ENCODE peak calls at places on chromosomes 6 and 20, in five cellular contexts. S is H9, U is neuronal stem cell, N is mesenchymal stem cell, D is trophoblast cell. I is an unnamed sample.

GRCh38 chr6:157908369-157909281 is 73.0 kb upstream of the SYNJ2 start:
- DNase-seq in S (no peak), U (no peak), N (no peak), D (no peak), I (no peak)

GRCh38 chr6:28589234-28589951 is 63.7 kb downstream of the GPX5 start:
- DNase-seq in S (peak; percentile 93), U (peak; percentile 67), N (peak; percentile 92), D (peak; percentile 38), I (peak; percentile 95)

GRCh38 chr6:167031082-167031709 is 32.0 kb downstream of the CEP43 start:
- DNase-seq in S (no peak), U (no peak), N (no peak), D (no peak), I (no peak)

GRCh38 chr20:5150226-5151076 is 23.6 kb downstream of the CDS2 start:
- DNase-seq in S (no peak), U (no peak), N (no peak), D (no peak), I (no peak)

GRCh38 chr6:117266948-117267347 is 1.6 kb downstream of the VGLL2 start:
- DNase-seq in S (no peak), U (no peak), N (no peak), D (no peak), I (no peak)

GRCh38 chr20:43840382-43841070 is 74.1 kb upstream of the TOX2 start:
- DNase-seq in S (peak; percentile 68), U (peak; percentile 11), N (peak; percentile 25), D (no peak), I (peak; percentile 21)

GRCh38 chr6:106187424-106187982 is 101.4 kb downstream of the PRDM1 start:
- DNase-seq in S (no peak), U (no peak), N (no peak), D (no peak), I (no peak)

GRCh38 chr20:46139908-46140482 is 21.9 kb downstream of the CD40 start:
- DNase-seq in S (no peak), U (no peak), N (no peak), D (no peak), I (no peak)

GRCh38 chr20:4893709-4894108 is 107.6 kb downstream of the SLC23A2 start:
- DNase-seq in S (no peak), U (no peak), N (no peak), D (no peak), I (no peak)

GRCh38 chr6:28488916-28489365 is 26.7 kb downstream of the GPX6 start:
- DNase-seq in S (no peak), U (peak; percentile 57), N (peak; percentile 75), D (no peak), I (peak; percentile 33)

GRCh38 chr6:111888928-111889696 is 15.9 kb upstream of the FYN start:
- DNase-seq in S (peak; percentile 88), U (peak; percentile 66), N (peak; percentile 41), D (no peak), I (no peak)

GRCh38 chr6:168901076-168901475 is 352.6 kb downstream of the THBS2 start:
- DNase-seq in S (no peak), U (no peak), N (no peak), D (no peak), I (no peak)

GRCh38 chr6:392441-393390 is 1.2 kb downstream of the IRF4 start:
- DNase-seq in S (no peak), U (peak; percentile 29), N (no peak), D (no peak), I (no peak)

GRCh38 chr6:1595271-1596087 is 14.2 kb upstream of the FOXC1 start:
- DNase-seq in S (no peak), U (no peak), N (no peak), D (no peak), I (no peak)

GRCh38 chr6:1770435-1770843 is 160.7 kb downstream of the FOXC1 start:
- DNase-seq in S (no peak), U (no peak), N (no peak), D (no peak), I (no peak)

GRCh38 chr6:7086488-7086887 is 21.3 kb upstream of the RREB1 start:
- DNase-seq in S (no peak), U (no peak), N (peak; percentile 52), D (no peak), I (no peak)

GRCh38 chr20:32158943-32159660 is 48.4 kb downstream of the PLAGL2 start:
- DNase-seq in S (no peak), U (no peak), N (no peak), D (no peak), I (no peak)
- H2BK12ac ChIP-seq in S (no peak overlapping the region), U (no peak overlapping the region), N (no peak overlapping the region), D (no peak overlapping the region), I (no peak overlapping the region)

DNA sequence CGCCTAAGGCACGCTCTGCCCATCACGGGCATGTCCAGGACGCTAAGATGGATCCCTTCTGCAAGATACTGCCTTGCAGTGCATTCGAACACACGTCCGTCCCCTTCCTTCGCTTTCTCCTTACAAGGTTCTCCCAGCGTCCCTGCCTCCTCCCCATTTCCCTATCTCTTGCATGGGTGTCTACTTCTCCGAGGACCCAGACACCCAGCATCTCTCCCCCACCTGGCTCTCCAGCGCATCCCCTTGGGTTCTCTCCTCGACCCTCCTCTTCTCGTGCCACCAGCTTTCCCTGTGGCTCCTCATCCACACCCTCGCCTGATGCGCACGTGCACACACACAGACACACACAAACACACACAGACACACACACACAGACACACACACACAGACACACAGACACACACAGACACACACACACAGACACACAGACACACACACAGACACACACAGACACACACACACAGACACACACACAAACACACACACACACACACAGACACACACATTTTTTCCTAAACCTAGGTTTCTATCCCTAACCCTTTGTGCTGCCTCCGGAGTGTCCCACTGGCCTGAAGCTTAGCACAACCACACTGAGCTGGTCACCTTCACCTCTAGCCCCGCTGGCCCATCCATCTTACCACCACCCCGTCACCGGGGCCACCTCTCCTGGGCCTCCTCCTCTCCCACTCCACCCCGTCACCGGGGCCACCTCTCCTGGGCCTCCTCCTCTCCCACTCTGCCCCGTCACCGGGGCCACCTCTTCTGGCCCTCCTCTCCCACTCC is 31.9 kb downstream of the ANKRD60 start:
- DNase-seq in S (no peak), U (no peak), N (no peak), D (no peak), I (no peak)
- H4K8ac ChIP-seq in S (no peak overlapping the region), U (no peak overlapping the region), N (no peak overlapping the region), D (no peak overlapping the region), I (peak overlapping the region; percentile 57)

DNA sequence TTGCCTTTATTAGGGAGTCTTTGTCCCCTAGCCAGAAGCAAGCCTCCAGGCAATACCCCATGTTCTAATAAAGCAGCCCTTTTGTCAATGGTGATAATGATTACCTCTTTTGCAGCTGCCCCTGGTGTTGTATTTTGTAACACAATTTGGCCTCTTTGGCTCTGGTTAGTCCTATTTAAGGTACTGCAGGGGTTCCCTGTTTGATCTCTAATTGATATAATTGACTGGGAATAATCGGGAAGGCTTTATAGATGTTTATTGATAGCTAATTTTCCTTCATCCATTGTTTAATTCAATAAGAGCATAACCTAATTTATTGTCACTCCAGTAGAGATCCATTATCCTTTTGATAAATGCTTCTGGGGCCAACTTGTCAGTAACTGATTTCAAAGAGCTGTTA is 537.2 kb downstream of the PKHD1 start:
- DNase-seq in S (no peak), U (peak; percentile 6), N (no peak), D (no peak), I (no peak)
- H2BK12ac ChIP-seq in S (no peak overlapping the region), U (no peak overlapping the region), N (no peak overlapping the region), D (no peak overlapping the region), I (no peak overlapping the region)

DNA sequence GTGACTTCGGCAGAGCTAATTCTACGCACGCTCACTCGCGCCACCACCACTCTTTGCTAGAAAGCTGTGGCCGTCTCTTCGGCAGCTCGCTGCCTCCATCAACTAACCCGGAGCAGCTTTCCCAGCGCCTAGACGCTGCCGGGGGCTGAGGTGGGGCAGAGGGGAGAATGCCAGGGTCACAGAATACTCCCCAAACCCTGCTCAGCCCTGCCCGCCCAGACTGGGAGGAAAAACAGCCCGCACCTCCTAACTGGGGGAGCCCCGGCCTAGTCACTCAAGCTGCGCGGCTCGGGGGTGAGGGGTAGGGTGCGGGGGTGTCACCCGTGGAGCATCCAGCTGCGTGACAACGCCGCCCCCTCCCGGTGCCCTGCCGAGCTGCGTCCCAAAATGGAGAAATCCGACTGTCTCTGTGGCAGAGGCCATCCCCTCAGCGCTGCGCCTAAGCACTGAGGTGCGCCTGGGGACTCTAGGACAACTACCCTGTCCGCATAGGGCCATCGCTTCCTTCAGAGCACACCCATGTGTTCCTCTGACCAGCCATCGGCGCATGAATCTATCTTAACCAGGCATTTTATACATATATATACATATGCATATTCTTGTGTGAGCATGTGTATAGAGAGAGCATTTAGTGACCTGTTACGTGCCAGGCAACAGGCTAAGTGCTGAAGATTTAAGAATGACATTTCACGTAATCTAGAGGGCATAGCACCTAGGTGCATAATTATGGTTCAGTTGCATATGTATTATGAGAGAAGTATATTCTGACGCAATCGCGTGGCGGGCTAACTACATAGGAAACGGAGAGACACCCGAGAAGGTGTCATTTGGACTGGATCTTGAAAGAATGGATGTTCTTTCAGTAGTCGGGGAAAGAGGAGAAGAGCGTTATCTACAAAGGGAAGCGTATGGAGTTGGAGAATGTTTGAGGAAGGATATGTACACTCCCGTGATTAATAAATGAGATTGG is 1.5 kb upstream of the TENT5A start:
- DNase-seq in S (peak; percentile 75), U (peak; percentile 57), N (peak; percentile 70), D (peak; percentile 77), I (peak; percentile 87)
- H4K8ac ChIP-seq in S (no peak overlapping the region), U (no peak overlapping the region), N (peak overlapping the region; percentile 86), D (peak overlapping the region; percentile 64), I (no peak overlapping the region)

GRCh38 chr6:4658486-4658885 is 117.7 kb upstream of the CDYL start:
- DNase-seq in S (peak; percentile 15), U (no peak), N (no peak), D (no peak), I (no peak)

GRCh38 chr6:4653141-4653540 is 123.1 kb upstream of the CDYL start:
- DNase-seq in S (no peak), U (no peak), N (no peak), D (no peak), I (no peak)

GRCh38 chr6:4655196-4656025 is 120.8 kb upstream of the CDYL start:
- DNase-seq in S (no peak), U (no peak), N (no peak), D (no peak), I (no peak)

GRCh38 chr6:4651831-4652467 is 124.3 kb upstream of the CDYL start:
- DNase-seq in S (no peak), U (no peak), N (no peak), D (no peak), I (no peak)

DNA sequence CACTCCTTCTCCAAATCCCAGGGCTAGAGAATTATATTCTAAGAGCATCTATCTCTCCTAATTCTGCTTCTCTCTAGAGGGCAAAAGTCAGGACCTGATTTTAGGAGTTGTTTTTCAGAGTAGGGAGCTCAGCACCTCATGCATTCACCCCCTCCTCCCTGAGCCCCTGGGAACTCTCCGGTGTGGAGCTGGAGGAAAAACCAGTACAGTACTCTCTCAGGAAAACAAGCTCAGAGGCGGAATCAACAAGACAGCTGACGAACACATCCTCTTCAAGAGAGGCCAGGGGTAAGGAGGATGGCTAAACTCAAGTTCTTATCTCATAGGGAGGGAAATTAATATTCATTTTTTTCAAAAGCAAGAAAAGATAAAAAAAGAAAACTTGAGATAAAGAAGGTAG is 120.1 kb upstream of the CDYL start:
- DNase-seq in S (no peak), U (no peak), N (no peak), D (no peak), I (no peak)
- H2BK12ac ChIP-seq in S (no peak overlapping the region), U (no peak overlapping the region), N (no peak overlapping the region), D (no peak overlapping the region), I (no peak overlapping the region)

GRCh38 chr20:53072923-53073579 is 100.9 kb downstream of the TSHZ2 start:
- DNase-seq in S (no peak), U (no peak), N (no peak), D (no peak), I (no peak)
- H4K8ac ChIP-seq in S (no peak overlapping the region), U (no peak overlapping the region), N (no peak overlapping the region), D (no peak overlapping the region), I (no peak overlapping the region)